ENCODE peak calls at places on chromosomes 5 and 9, in ten cellular contexts. Y, E, A, J, R, G, N, M, L and P are unnamed samples.

GRCh38 chr5:172282277-172283019 is 1.1 kb downstream of the UBTD2 start:
- DNase-seq in Y (no peak), E (no peak), A (no peak), J (no peak), R (peak), G (no peak), N (no peak), M (peak), L (no peak), P (no peak)

GRCh38 chr5:74122979-74123575 is 497.1 kb downstream of the ARHGEF28 start:
- DNase-seq in Y (no peak), E (no peak), A (no peak), J (peak), R (no peak), G (no peak), N (no peak), M (no peak), L (no peak), P (peak)

GRCh38 chr5:163964650-163965049 is 459.2 kb downstream of the MAT2B start:
- DNase-seq in Y (no peak), E (no peak), A (no peak), J (no peak), R (no peak), G (no peak), N (no peak), M (no peak), L (no peak), P (no peak)

GRCh38 chr5:157366741-157367684 is 93.0 kb upstream of the NIPAL4 start:
- DNase-seq in Y (peak), E (no peak), A (no peak), J (no peak), R (no peak), G (no peak), N (peak), M (peak), L (no peak), P (no peak)

GRCh38 chr9:122366074-122366672 is 4.7 kb upstream of the PTGS1 start:
- DNase-seq in Y (no peak), E (no peak), A (no peak), J (no peak), R (no peak), G (no peak), N (no peak), M (no peak), L (no peak), P (no peak)

GRCh38 chr9:133086894-133087293 is 25.1 kb downstream of the CEL start:
- DNase-seq in Y (no peak), E (no peak), A (no peak), J (no peak), R (no peak), G (no peak), N (no peak), M (no peak), L (no peak), P (no peak)

GRCh38 chr5:178296066-178296465 is 63.5 kb upstream of the PHYKPL start:
- DNase-seq in Y (no peak), E (no peak), A (peak), J (no peak), R (no peak), G (no peak), N (no peak), M (no peak), L (no peak), P (no peak)

GRCh38 chr9:136399176-136400037 is 563 bp downstream of the SNAPC4 start:
- DNase-seq in Y (peak), E (no peak), A (peak), J (peak), R (peak), G (peak), N (peak), M (no peak), L (peak), P (peak)

GRCh38 chr9:93905473-93906133 is 49.6 kb downstream of the BARX1 start:
- DNase-seq in Y (no peak), E (no peak), A (no peak), J (no peak), R (no peak), G (no peak), N (no peak), M (no peak), L (no peak), P (no peak)

GRCh38 chr5:135447298-135447929 is at the start of gene DCANP1:
- DNase-seq in Y (no peak), E (no peak), A (no peak), J (no peak), R (no peak), G (no peak), N (no peak), M (no peak), L (no peak), P (no peak)

GRCh38 chr5:126808619-126809018 is 31.7 kb downstream of the LMNB1 start:
- DNase-seq in Y (no peak), E (no peak), A (no peak), J (peak), R (peak), G (no peak), N (peak), M (peak), L (peak), P (peak)